ENCODE peak calls at places on chromosomes 4 and X, in five cellular contexts. One of them, this sample, is unnamed.
A peak's percentile ranks its signal among the peaks of the same experiment; 100 is the strongest.

GRCh38 chrX:47556045-47556623 is 4.9 kb upstream of the ARAF start:
- DNase-seq in astrocyte: peak; percentile 90
- DNase-seq in Karpas-422: no peak
- DNase-seq in NT2/D1: peak; percentile 88
- DNase-seq in PC-3: peak; percentile 90
- DNase-seq in this sample: peak; percentile 92

GRCh38 chr4:23245196-23245595 is 552.5 kb downstream of the GBA3 start:
- DNase-seq in astrocyte: no peak
- DNase-seq in Karpas-422: no peak
- DNase-seq in NT2/D1: no peak
- DNase-seq in PC-3: no peak
- DNase-seq in this sample: no peak

GRCh38 chr4:63459329-63459728 is 949.9 kb downstream of the TECRL start:
- DNase-seq in astrocyte: no peak
- DNase-seq in Karpas-422: peak; percentile 41
- DNase-seq in NT2/D1: no peak
- DNase-seq in PC-3: no peak
- DNase-seq in this sample: no peak

GRCh38 chrX:130682990-130683389 is 220.0 kb downstream of the ENOX2 start:
- DNase-seq in astrocyte: peak; percentile 37
- DNase-seq in Karpas-422: no peak
- DNase-seq in NT2/D1: no peak
- DNase-seq in PC-3: peak; percentile 12
- DNase-seq in this sample: no peak

GRCh38 chr4:5365071-5366008 is 314.1 kb downstream of the STK32B start:
- DNase-seq in astrocyte: peak; percentile 91
- DNase-seq in Karpas-422: no peak
- DNase-seq in NT2/D1: peak; percentile 51
- DNase-seq in PC-3: peak; percentile 97
- DNase-seq in this sample: peak; percentile 94

GRCh38 chrX:53716328-53717088 is 30.0 kb upstream of the HUWE1 start:
- DNase-seq in astrocyte: peak; percentile 55
- DNase-seq in Karpas-422: no peak
- DNase-seq in NT2/D1: no peak
- DNase-seq in PC-3: peak; percentile 74
- DNase-seq in this sample: no peak

GRCh38 chr4:106312997-106313522 is 2.9 kb downstream of the TBCK start:
- DNase-seq in astrocyte: peak; percentile 6
- DNase-seq in Karpas-422: no peak
- DNase-seq in NT2/D1: no peak
- DNase-seq in PC-3: no peak
- DNase-seq in this sample: peak; percentile 9

GRCh38 chrX:101668143-101668542 is 8.5 kb upstream of the ARMCX2 start:
- DNase-seq in astrocyte: peak; percentile 14
- DNase-seq in Karpas-422: no peak
- DNase-seq in NT2/D1: no peak
- DNase-seq in PC-3: no peak
- DNase-seq in this sample: no peak

GRCh38 chr4:749771-750666 is 44.4 kb downstream of the PCGF3 start:
- DNase-seq in astrocyte: peak; percentile 64
- DNase-seq in Karpas-422: no peak
- DNase-seq in NT2/D1: no peak
- DNase-seq in PC-3: no peak
- DNase-seq in this sample: peak; percentile 15

GRCh38 chrX:11438767-11439166 is 145.6 kb downstream of the AMELX start:
- DNase-seq in astrocyte: peak; percentile 42
- DNase-seq in Karpas-422: no peak
- DNase-seq in NT2/D1: no peak
- DNase-seq in PC-3: no peak
- DNase-seq in this sample: peak; percentile 46

GRCh38 chr4:76989391-76990061 is 40.0 kb downstream of the SEPTIN11 start:
- DNase-seq in astrocyte: no peak
- DNase-seq in Karpas-422: no peak
- DNase-seq in NT2/D1: no peak
- DNase-seq in PC-3: no peak
- DNase-seq in this sample: no peak

GRCh38 chrX:133674726-133675470 is 259.6 kb upstream of the GPC4 start:
- DNase-seq in astrocyte: no peak
- DNase-seq in Karpas-422: no peak
- DNase-seq in NT2/D1: peak; percentile 46
- DNase-seq in PC-3: peak; percentile 89
- DNase-seq in this sample: no peak

GRCh38 chr4:75800972-75801371 is 76.6 kb downstream of the USO1 start:
- DNase-seq in astrocyte: no peak
- DNase-seq in Karpas-422: no peak
- DNase-seq in NT2/D1: no peak
- DNase-seq in PC-3: peak; percentile 5
- DNase-seq in this sample: no peak

GRCh38 chrX:103382893-103383292 is 6.6 kb downstream of the BEX3 start:
- DNase-seq in astrocyte: no peak
- DNase-seq in Karpas-422: no peak
- DNase-seq in NT2/D1: no peak
- DNase-seq in PC-3: no peak
- DNase-seq in this sample: no peak

GRCh38 chrX:54415534-54416350 is 24.5 kb upstream of the TSR2 start:
- DNase-seq in astrocyte: peak; percentile 36
- DNase-seq in Karpas-422: no peak
- DNase-seq in NT2/D1: no peak
- DNase-seq in PC-3: no peak
- DNase-seq in this sample: peak; percentile 3

GRCh38 chrX:151604931-151605330 is 41.5 kb downstream of the PASD1 start:
- DNase-seq in astrocyte: no peak
- DNase-seq in Karpas-422: no peak
- DNase-seq in NT2/D1: no peak
- DNase-seq in PC-3: no peak
- DNase-seq in this sample: no peak
- H3K9me3 ChIP-seq in astrocyte: no peaks in the 10 kb centered on the region
- H3K9me3 ChIP-seq in Karpas-422: no peaks in the 10 kb centered on the region
- H3K9me3 ChIP-seq in NT2/D1: no peaks in the 10 kb centered on the region
- H3K9me3 ChIP-seq in PC-3: no peaks in the 10 kb centered on the region
- H3K9me3 ChIP-seq in this sample: peaks cover 5% of the 10 kb centered on the region

GRCh38 chr4:108168672-108169562 is at the start of gene LEF1:
- DNase-seq in astrocyte: peak; percentile 34
- DNase-seq in Karpas-422: no peak
- DNase-seq in NT2/D1: no peak
- DNase-seq in PC-3: peak; percentile 20
- DNase-seq in this sample: peak; percentile 71

GRCh38 chr4:108171541-108172230 is 3.0 kb upstream of the LEF1 start:
- DNase-seq in astrocyte: no peak
- DNase-seq in Karpas-422: no peak
- DNase-seq in NT2/D1: no peak
- DNase-seq in PC-3: no peak
- DNase-seq in this sample: peak; percentile 8

GRCh38 chr4:108169639-108170038 is 907 bp upstream of the LEF1 start:
- DNase-seq in astrocyte: no peak
- DNase-seq in Karpas-422: no peak
- DNase-seq in NT2/D1: no peak
- DNase-seq in PC-3: no peak
- DNase-seq in this sample: no peak

GRCh38 chr4:108172231-108172779 is 3.6 kb upstream of the LEF1 start:
- DNase-seq in astrocyte: peak; percentile 24
- DNase-seq in Karpas-422: no peak
- DNase-seq in NT2/D1: no peak
- DNase-seq in PC-3: no peak
- DNase-seq in this sample: no peak

DNA sequence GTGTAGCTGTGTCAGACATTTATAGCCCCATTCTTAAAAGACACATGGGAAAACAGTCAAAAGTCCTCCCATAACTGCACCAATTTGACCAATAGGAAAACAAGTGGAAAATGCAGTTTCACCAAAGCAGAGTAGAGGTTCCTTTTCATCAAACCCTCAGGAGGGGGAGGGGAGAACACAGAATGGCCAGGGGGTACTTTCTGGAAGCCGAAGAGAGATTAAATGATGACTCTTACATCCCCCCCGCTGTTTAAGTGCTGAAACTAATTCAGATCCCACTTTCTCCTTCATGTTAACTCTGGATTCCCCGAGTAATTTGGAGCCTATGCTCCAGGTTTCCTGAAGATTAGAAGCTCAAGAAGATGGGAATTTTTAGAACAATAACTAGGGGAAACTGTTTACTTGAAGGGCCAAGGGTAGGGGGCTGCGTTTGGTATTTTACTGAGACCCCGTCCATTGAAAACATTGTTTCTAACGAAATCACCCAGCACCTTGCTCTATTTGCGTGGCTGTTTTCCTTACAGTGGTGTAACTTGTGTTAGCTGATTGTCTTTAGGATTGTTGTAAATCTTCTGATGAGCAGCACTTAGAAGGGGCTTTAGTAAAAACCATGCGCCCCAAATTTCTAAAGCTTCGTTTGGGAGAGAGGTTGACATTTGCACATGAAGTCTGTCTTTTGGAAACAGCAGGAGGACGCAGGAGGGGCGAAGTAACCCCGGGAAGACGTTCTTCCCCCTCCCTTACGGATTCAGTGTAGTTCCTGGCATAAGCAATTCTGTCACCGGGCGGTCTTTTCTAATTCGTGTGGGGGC is 2.2 kb upstream of the LEF1 start:
- DNase-seq in astrocyte: no peak
- DNase-seq in Karpas-422: no peak
- DNase-seq in NT2/D1: no peak
- DNase-seq in PC-3: no peak
- DNase-seq in this sample: peak; percentile 12
- H3K9ac ChIP-seq in astrocyte: no peak overlapping the region
- H3K9ac ChIP-seq in Karpas-422: no peak overlapping the region
- H3K9ac ChIP-seq in NT2/D1: peak overlapping the region; percentile 50
- H3K9ac ChIP-seq in PC-3: no peak overlapping the region
- H3K9ac ChIP-seq in this sample: no peak overlapping the region

GRCh38 chr4:6972375-6972650 is 62.7 kb downstream of the TBC1D14 start:
- DNase-seq in astrocyte: no peak
- DNase-seq in Karpas-422: no peak
- DNase-seq in NT2/D1: no peak
- DNase-seq in PC-3: no peak
- DNase-seq in this sample: no peak

GRCh38 chr4:6971536-6972374 is 62.1 kb downstream of the TBC1D14 start:
- DNase-seq in astrocyte: no peak
- DNase-seq in Karpas-422: no peak
- DNase-seq in NT2/D1: no peak
- DNase-seq in PC-3: no peak
- DNase-seq in this sample: no peak

GRCh38 chr4:6967846-6968340 is 58.3 kb downstream of the TBC1D14 start:
- DNase-seq in astrocyte: no peak
- DNase-seq in Karpas-422: no peak
- DNase-seq in NT2/D1: no peak
- DNase-seq in PC-3: no peak
- DNase-seq in this sample: no peak

GRCh38 chr4:6968496-6968895 is 58.9 kb downstream of the TBC1D14 start:
- DNase-seq in astrocyte: no peak
- DNase-seq in Karpas-422: no peak
- DNase-seq in NT2/D1: no peak
- DNase-seq in PC-3: no peak
- DNase-seq in this sample: no peak

GRCh38 chr4:6969826-6970800 is 60.5 kb downstream of the TBC1D14 start:
- DNase-seq in astrocyte: no peak
- DNase-seq in Karpas-422: no peak
- DNase-seq in NT2/D1: no peak
- DNase-seq in PC-3: no peak
- DNase-seq in this sample: no peak
- H3K9me3 ChIP-seq in astrocyte: no peaks in the 10 kb centered on the region
- H3K9me3 ChIP-seq in Karpas-422: no peaks in the 10 kb centered on the region
- H3K9me3 ChIP-seq in NT2/D1: no peaks in the 10 kb centered on the region
- H3K9me3 ChIP-seq in PC-3: no peaks in the 10 kb centered on the region
- H3K9me3 ChIP-seq in this sample: no peaks in the 10 kb centered on the region

GRCh38 chr4:184350213-184350817 is 124.0 kb downstream of the IRF2 start:
- DNase-seq in astrocyte: no peak
- DNase-seq in Karpas-422: no peak
- DNase-seq in NT2/D1: no peak
- DNase-seq in PC-3: no peak
- DNase-seq in this sample: no peak
- H3K9ac ChIP-seq in astrocyte: no peak overlapping the region
- H3K9ac ChIP-seq in Karpas-422: no peak overlapping the region
- H3K9ac ChIP-seq in NT2/D1: no peak overlapping the region
- H3K9ac ChIP-seq in PC-3: no peak overlapping the region
- H3K9ac ChIP-seq in this sample: no peak overlapping the region

DNA sequence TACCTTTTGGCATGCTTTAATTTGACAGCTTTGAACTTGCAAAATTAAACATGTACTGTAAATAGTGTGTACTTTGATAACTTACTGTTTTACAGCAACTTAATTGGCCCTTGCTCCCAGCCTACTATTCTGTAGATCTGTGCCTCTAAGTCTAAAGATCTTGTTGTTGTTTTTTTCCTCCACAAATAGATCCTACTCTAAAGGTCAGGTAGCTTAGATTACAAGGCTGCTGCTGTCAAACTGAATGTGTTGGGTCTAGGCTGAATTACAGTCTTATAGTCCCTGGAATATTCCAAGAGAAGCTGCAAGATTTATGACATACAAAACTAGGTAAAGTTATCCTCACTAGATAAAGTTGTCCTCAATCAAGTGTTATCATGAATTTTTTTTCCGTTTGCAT is 18.7 kb downstream of the DIAPH2 start:
- DNase-seq in astrocyte: no peak
- DNase-seq in Karpas-422: no peak
- DNase-seq in NT2/D1: no peak
- DNase-seq in PC-3: no peak
- DNase-seq in this sample: no peak
- H3K9me3 ChIP-seq in astrocyte: no peaks in the 10 kb centered on the region
- H3K9me3 ChIP-seq in Karpas-422: no peaks in the 10 kb centered on the region
- H3K9me3 ChIP-seq in NT2/D1: no peaks in the 10 kb centered on the region
- H3K9me3 ChIP-seq in PC-3: no peaks in the 10 kb centered on the region
- H3K9me3 ChIP-seq in this sample: no peaks in the 10 kb centered on the region

GRCh38 chr4:113639311-113639710 is 122.2 kb downstream of the CAMK2D start:
- DNase-seq in astrocyte: no peak
- DNase-seq in Karpas-422: peak; percentile 87
- DNase-seq in NT2/D1: no peak
- DNase-seq in PC-3: no peak
- DNase-seq in this sample: no peak
- H3K9ac ChIP-seq in astrocyte: no peak overlapping the region
- H3K9ac ChIP-seq in Karpas-422: peak overlapping the region; percentile 60
- H3K9ac ChIP-seq in NT2/D1: no peak overlapping the region
- H3K9ac ChIP-seq in PC-3: no peak overlapping the region
- H3K9ac ChIP-seq in this sample: no peak overlapping the region

This sample was measured in adipocyte.